ENCODE peak calls at places on chromosome 13, in five cellular contexts. Z is right lobe of liver, G is glutamatergic neuron, O is AG09319, F is psoas muscle. J is an unnamed sample.

GRCh38 chr13:42959615-42960014 is 32.4 kb downstream of the EPSTI1 start:
- DNase-seq in O (no peak), Z (no peak), G (no peak), F (no peak), J (no peak)

GRCh38 chr13:92842145-92842544 is 384.5 kb upstream of the GPC6 start:
- DNase-seq in G (no peak), F (no peak), O (peak; percentile 35), Z (no peak), J (peak; percentile 96)

GRCh38 chr13:39347926-39348901 is 254.8 kb downstream of the LHFPL6 start:
- DNase-seq in F (no peak), O (no peak), G (no peak), Z (no peak), J (no peak)

GRCh38 chr13:113493315-113493951 is 2.9 kb upstream of the DCUN1D2 start:
- DNase-seq in Z (no peak), O (peak; percentile 66), F (no peak), G (no peak), J (peak; percentile 99)

GRCh38 chr13:94168784-94169512 is 310.5 kb downstream of the DCT start:
- DNase-seq in O (no peak), G (no peak), Z (no peak), F (no peak), J (no peak)

GRCh38 chr13:92592757-92593156 is 633.9 kb upstream of the GPC6 start:
- DNase-seq in Z (no peak), G (no peak), O (no peak), F (no peak), J (no peak)

GRCh38 chr13:109954441-109954840 is 168.1 kb upstream of the IRS2 start:
- DNase-seq in O (no peak), Z (no peak), G (no peak), F (no peak), J (no peak)

GRCh38 chr13:110714798-110715394 is 1.4 kb downstream of the ING1 start:
- DNase-seq in Z (peak; percentile 70), F (peak; percentile 64), G (peak; percentile 67), O (no peak), J (no peak)

GRCh38 chr13:42992585-42993122 is 613 bp upstream of the EPSTI1 start:
- DNase-seq in O (no peak), F (no peak), G (no peak), Z (no peak), J (no peak)

GRCh38 chr13:25738797-25739196 is 313.0 kb downstream of the SHISA2 start:
- DNase-seq in F (no peak), G (no peak), O (no peak), Z (no peak), J (no peak)

GRCh38 chr13:60647547-60647946 is 250.5 kb downstream of the TDRD3 start:
- DNase-seq in F (no peak), O (no peak), Z (no peak), G (no peak), J (no peak)

GRCh38 chr13:111042661-111043226 is 72.4 kb upstream of the ARHGEF7 start:
- DNase-seq in Z (no peak), F (no peak), O (no peak), G (no peak), J (no peak)

GRCh38 chr13:112071011-112071901 is 4.3 kb downstream of the SOX1 start:
- DNase-seq in O (no peak), G (no peak), Z (no peak), F (no peak), J (no peak)

GRCh38 chr13:77533875-77534788 is 1.4 kb upstream of the SCEL start:
- DNase-seq in Z (no peak), O (no peak), G (no peak), F (no peak), J (peak; percentile 62)

GRCh38 chr13:112525306-112525945 is 62.5 kb downstream of the TUBGCP3 start:
- DNase-seq in F (no peak), O (no peak), G (no peak), Z (no peak), J (no peak)

GRCh38 chr13:94178625-94179244 is 300.7 kb downstream of the DCT start:
- DNase-seq in G (no peak), O (no peak), F (no peak), Z (no peak), J (no peak)

GRCh38 chr13:24745861-24746617 is 17.9 kb upstream of the RNF17 start:
- DNase-seq in Z (no peak), F (no peak), G (peak; percentile 32), O (no peak), J (no peak)

GRCh38 chr13:49977992-49978391 is 18.9 kb upstream of the TRIM13 start:
- DNase-seq in G (no peak), Z (no peak), F (no peak), O (no peak), J (no peak)

GRCh38 chr13:40386586-40386985 is 279.9 kb downstream of the FOXO1 start:
- DNase-seq in F (no peak), Z (no peak), O (no peak), G (no peak), J (no peak)

GRCh38 chr13:94800423-94800822 is 88.1 kb upstream of the SOX21 start:
- DNase-seq in G (no peak), O (no peak), Z (no peak), F (no peak), J (no peak)

GRCh38 chr13:91132786-91133185 is 214.7 kb upstream of the MIR17HG start:
- DNase-seq in G (no peak), Z (no peak), O (no peak), F (no peak), J (no peak)

GRCh38 chr13:57630661-57631606 is 610 bp upstream of the PCDH17 start:
- DNase-seq in G (peak; percentile 37), Z (no peak), F (no peak), O (no peak), J (peak; percentile 36)

GRCh38 chr13:102721800-102722231 is 27.0 kb upstream of the METTL21C start:
- DNase-seq in F (peak; percentile 20), O (no peak), G (no peak), Z (no peak), J (peak; percentile 48)

GRCh38 chr13:48801255-48801654 is 147.5 kb downstream of the CYSLTR2 start:
- DNase-seq in Z (no peak), G (no peak), O (peak; percentile 56), F (no peak), J (peak; percentile 52)

GRCh38 chr13:114222461-114222968 is 12.2 kb upstream of the CDC16 start:
- DNase-seq in Z (no peak), G (no peak), F (no peak), O (no peak), J (no peak)

GRCh38 chr13:46516624-46517318 is 36.2 kb upstream of the LRCH1 start:
- DNase-seq in G (no peak), Z (no peak), O (no peak), F (no peak), J (no peak)

GRCh38 chr13:60210510-60211065 is 46.9 kb upstream of the DIAPH3 start:
- DNase-seq in G (no peak), F (no peak), O (no peak), Z (no peak), J (no peak)

GRCh38 chr13:114118763-114119123 is 13.7 kb downstream of the RASA3 start:
- DNase-seq in G (peak; percentile 20), F (peak; percentile 17), Z (no peak), O (no peak), J (peak; percentile 91)

GRCh38 chr13:34156841-34157365 is 339.0 kb downstream of the RFC3 start:
- DNase-seq in G (peak; percentile 24), O (peak; percentile 46), F (peak; percentile 44), Z (no peak), J (peak; percentile 96)

GRCh38 chr13:77584111-77584510 is 48.6 kb downstream of the SCEL start:
- DNase-seq in F (no peak), G (no peak), O (no peak), Z (no peak), J (no peak)

GRCh38 chr13:97337985-97338384 is 96.0 kb upstream of the RAP2A start:
- DNase-seq in G (no peak), O (no peak), F (no peak), Z (no peak), J (no peak)

GRCh38 chr13:40639226-40639681 is 27.2 kb downstream of the FOXO1 start:
- DNase-seq in Z (no peak), O (no peak), G (no peak), F (no peak), J (peak; percentile 86)

GRCh38 chr13:74206061-74206561 is 71.9 kb upstream of the KLF12 start:
- DNase-seq in O (peak; percentile 46), F (no peak), Z (no peak), G (no peak), J (peak; percentile 90)